ENCODE peak calls at places on chromosome 12, in eight cellular contexts. E, H, Z, O, A, Q, V and L are unnamed samples.

GRCh38 chr12:25960176-25960575 is 1.7 kb downstream of the RASSF8 start:
- DNase-seq in H (peak), V (peak), Q (no peak), E (no peak), Z (peak), A (no peak), O (peak), L (peak)

GRCh38 chr12:117574655-117575054 is 213.2 kb upstream of the NOS1 start:
- DNase-seq in H (no peak), Q (no peak), A (no peak), E (no peak), O (no peak), V (no peak), Z (no peak), L (no peak)

GRCh38 chr12:47992776-47993175 is 11.5 kb downstream of the COL2A1 start:
- DNase-seq in E (no peak), Q (no peak), O (no peak), A (no peak), H (no peak), V (no peak), Z (no peak), L (no peak)

GRCh38 chr12:124531281-124531745 is 36.1 kb downstream of the NCOR2 start:
- DNase-seq in H (no peak), A (no peak), V (no peak), Q (no peak), E (no peak), O (no peak), Z (no peak), L (no peak)

GRCh38 chr12:27534060-27534764 is 10.2 kb downstream of the PPFIBP1 start:
- DNase-seq in O (no peak), E (no peak), Q (no peak), A (peak), V (no peak), H (no peak), Z (no peak), L (no peak)

GRCh38 chr12:104411826-104412626 is 44.7 kb upstream of the CHST11 start:
- DNase-seq in H (no peak), E (no peak), O (no peak), Q (no peak), V (no peak), Z (peak), A (no peak), L (peak)

GRCh38 chr12:92566448-92567040 is 136.2 kb upstream of the PLEKHG7 start:
- DNase-seq in Z (no peak), Q (no peak), O (no peak), V (no peak), E (no peak), H (no peak), A (no peak), L (no peak)

GRCh38 chr12:13222076-13222475 is 25.6 kb downstream of the EMP1 start:
- DNase-seq in V (peak), Z (no peak), O (no peak), Q (no peak), E (no peak), H (no peak), A (no peak), L (no peak)

GRCh38 chr12:30700216-30700900 is 4.7 kb upstream of the IPO8 start:
- DNase-seq in Z (peak), O (no peak), V (peak), A (no peak), H (no peak), Q (no peak), E (no peak), L (peak)

GRCh38 chr12:12267801-12268200 is 957 bp upstream of the LRP6 start:
- DNase-seq in V (no peak), E (no peak), Z (no peak), H (peak), Q (no peak), O (no peak), A (no peak), L (no peak)

GRCh38 chr12:5073838-5074237 is 30.2 kb downstream of the KCNA5 start:
- DNase-seq in E (no peak), O (peak), A (peak), V (peak), Q (no peak), H (no peak), Z (peak), L (peak)

GRCh38 chr12:29781176-29781575 is 2.6 kb downstream of the TMTC1 start:
- DNase-seq in A (no peak), V (no peak), Q (no peak), H (no peak), E (no peak), O (no peak), Z (no peak), L (no peak)

GRCh38 chr12:115926037-115926670 is 351.3 kb downstream of the MED13L start:
- DNase-seq in A (no peak), Z (no peak), O (no peak), Q (peak), E (no peak), V (no peak), H (no peak), L (no peak)

GRCh38 chr12:85688837-85689236 is 147.4 kb downstream of the RASSF9 start:
- DNase-seq in E (no peak), Q (no peak), Z (peak), O (no peak), H (no peak), V (peak), A (no peak), L (peak)

GRCh38 chr12:72077111-72077820 is 138.6 kb downstream of the TPH2 start:
- DNase-seq in O (no peak), Q (no peak), A (no peak), E (no peak), V (no peak), Z (no peak), H (no peak), L (no peak)

GRCh38 chr12:119693006-119693405 is 25.1 kb downstream of the PRKAB1 start:
- DNase-seq in E (no peak), O (peak), V (peak), Q (no peak), Z (peak), H (no peak), A (no peak), L (peak)

GRCh38 chr12:20320552-20320951 is 47.8 kb upstream of the PDE3A start:
- DNase-seq in O (no peak), H (no peak), A (no peak), E (no peak), Q (no peak), V (no peak), Z (no peak), L (no peak)

GRCh38 chr12:98737327-98737722 is 92.2 kb downstream of the APAF1 start:
- DNase-seq in O (no peak), V (no peak), E (no peak), Q (no peak), H (no peak), Z (no peak), A (no peak), L (no peak)

GRCh38 chr12:115938794-115939377 is 338.6 kb downstream of the MED13L start:
- DNase-seq in O (no peak), Z (no peak), Q (no peak), V (no peak), E (no peak), H (no peak), A (no peak), L (no peak)

GRCh38 chr12:132429932-132430643 is 59.9 kb upstream of the FBRSL1 start:
- DNase-seq in Q (no peak), E (no peak), O (no peak), Z (peak), V (no peak), A (peak), H (peak), L (no peak)

GRCh38 chr12:133038310-133038709 is 1.0 kb downstream of the ZNF84 start:
- DNase-seq in E (no peak), Z (no peak), V (no peak), H (no peak), O (no peak), Q (no peak), A (peak), L (no peak)

GRCh38 chr12:4116251-4117111 is 157.1 kb upstream of the CCND2 start:
- DNase-seq in O (peak), E (no peak), Q (no peak), V (peak), Z (peak), H (no peak), A (peak), L (peak)

GRCh38 chr12:117093918-117094630 is 5.1 kb downstream of the TESC start:
- DNase-seq in A (no peak), V (no peak), H (no peak), Z (no peak), Q (no peak), O (no peak), E (no peak), L (no peak)

GRCh38 chr12:14846878-14847580 is 3.7 kb upstream of the ART4 start:
- DNase-seq in Q (no peak), E (no peak), A (no peak), H (no peak), Z (peak), O (peak), V (peak), L (no peak)

GRCh38 chr12:14846042-14846587 is 2.8 kb upstream of the ART4 start:
- DNase-seq in V (peak), O (no peak), H (no peak), Q (no peak), Z (peak), E (no peak), A (no peak), L (peak)

GRCh38 chr12:14843425-14843887 is at the start of gene ART4:
- DNase-seq in O (no peak), E (no peak), Q (no peak), H (no peak), A (no peak), Z (peak), V (peak), L (peak)

GRCh38 chr12:14842315-14842714 is 1.0 kb downstream of the ART4 start:
- DNase-seq in H (no peak), Z (no peak), Q (no peak), O (no peak), E (no peak), A (no peak), V (no peak), L (no peak)

DNA sequence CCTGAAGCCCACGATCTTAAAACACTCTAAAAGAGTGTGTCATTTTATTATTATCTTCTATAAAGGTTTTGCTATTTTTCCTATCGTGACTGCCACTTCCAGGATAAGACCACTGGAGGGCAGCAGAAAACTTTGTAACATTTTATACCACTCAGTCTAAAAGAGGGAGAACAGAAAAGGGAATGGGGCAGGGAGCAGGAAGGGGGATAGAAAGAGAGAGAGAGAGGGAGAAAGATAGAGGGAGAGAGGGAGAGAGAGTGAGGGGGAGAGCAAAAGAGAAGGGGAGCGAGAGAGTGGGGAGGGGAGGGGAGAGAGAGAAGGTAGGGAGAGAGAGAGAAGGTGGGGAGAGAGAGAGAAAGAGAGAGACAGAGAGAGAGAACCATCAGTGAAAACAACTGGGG is 2.0 kb upstream of the ART4 start:
- DNase-seq in V (peak), Q (no peak), A (peak), E (peak), Z (peak), H (peak), O (peak), L (peak)
- TF ChIP-seq CTCF in V (peak), Q (peak), A (peak), E (no peak), Z (peak), H (peak), O (peak), L (peak)

GRCh38 chr12:113066806-113067400 is 10.4 kb downstream of the DTX1 start:
- DNase-seq in V (no peak), H (no peak), A (no peak), Q (no peak), Z (no peak), O (no peak), E (no peak), L (no peak)
- H3K4me3 ChIP-seq in V (no peak), H (no peak), A (peak), Q (no peak), Z (no peak), O (no peak), E (no peak), L (no peak)

GRCh38 chr12:49089831-49090773 is 4.5 kb downstream of the DHH start:
- DNase-seq in E (no peak), V (peak), A (peak), Z (peak), O (peak), Q (no peak), H (no peak), L (peak)
- TF ChIP-seq CTCF in E (no peak), V (peak), A (peak), Z (peak), O (peak), Q (no peak), H (peak), L (peak)

GRCh38 chr12:107144990-107145389 is 51.6 kb upstream of the CRY1 start:
- DNase-seq in Z (peak), Q (no peak), E (no peak), V (peak), A (no peak), H (no peak), O (no peak), L (no peak)

GRCh38 chr12:107139787-107140186 is 46.4 kb upstream of the CRY1 start:
- DNase-seq in H (no peak), V (no peak), Q (no peak), Z (no peak), E (no peak), O (no peak), A (no peak), L (no peak)

GRCh38 chr12:107148105-107148504 is 54.8 kb upstream of the CRY1 start:
- DNase-seq in E (no peak), A (no peak), O (no peak), V (no peak), H (no peak), Q (no peak), Z (no peak), L (no peak)

GRCh38 chr12:107145397-107145796 is 52.0 kb upstream of the CRY1 start:
- DNase-seq in Q (no peak), H (no peak), E (no peak), A (no peak), V (peak), Z (peak), O (no peak), L (peak)
- H3K4me3 ChIP-seq in Q (no peak), H (no peak), E (no peak), A (no peak), V (no peak), Z (no peak), O (no peak), L (no peak)